ENCODE peak calls at places on chromosomes 4 and X, in eight cellular contexts. Q, V, I, P, X, K, H and A are unnamed samples.

GRCh38 chrX:38305971-38306370 is 21.3 kb downstream of the RPGR start:
- DNase-seq in Q (no peak), V (no peak), I (no peak), P (no peak), X (peak; percentile 7), K (no peak), H (no peak), A (no peak)

GRCh38 chr4:101198741-101199339 is 148.5 kb downstream of the PPP3CA start:
- DNase-seq in Q (no peak), V (no peak), I (no peak), P (no peak), X (no peak), K (no peak), H (no peak), A (no peak)

GRCh38 chr4:41339812-41340809 is 83.4 kb downstream of the UCHL1 start:
- DNase-seq in Q (no peak), V (peak; percentile 34), I (no peak), P (peak; percentile 57), X (peak; percentile 77), K (no peak), H (peak; percentile 64), A (no peak)

GRCh38 chr4:39118034-39118658 is 56.1 kb downstream of the KLHL5 start:
- DNase-seq in Q (no peak), V (no peak), I (no peak), P (no peak), X (no peak), K (no peak), H (no peak), A (no peak)

GRCh38 chr4:126954537-126955291 is 678.0 kb upstream of the INTU start:
- DNase-seq in Q (no peak), V (no peak), I (no peak), P (no peak), X (no peak), K (no peak), H (no peak), A (no peak)

GRCh38 chr4:84496356-84497219 is 2.5 kb downstream of the NKX6-1 start:
- DNase-seq in Q (no peak), V (no peak), I (no peak), P (no peak), X (no peak), K (no peak), H (peak; percentile 58), A (peak; percentile 48)

GRCh38 chrX:8636442-8636841 is 95.5 kb downstream of the ANOS1 start:
- DNase-seq in Q (no peak), V (no peak), I (no peak), P (no peak), X (no peak), K (no peak), H (no peak), A (no peak)

GRCh38 chr4:110394871-110395270 is 81.1 kb upstream of the ENPEP start:
- DNase-seq in Q (no peak), V (no peak), I (no peak), P (no peak), X (no peak), K (no peak), H (no peak), A (no peak)

GRCh38 chr4:153489856-153490558 is 23.8 kb downstream of the TMEM131L start:
- DNase-seq in Q (no peak), V (peak; percentile 59), I (no peak), P (no peak), X (no peak), K (no peak), H (no peak), A (no peak)

DNA sequence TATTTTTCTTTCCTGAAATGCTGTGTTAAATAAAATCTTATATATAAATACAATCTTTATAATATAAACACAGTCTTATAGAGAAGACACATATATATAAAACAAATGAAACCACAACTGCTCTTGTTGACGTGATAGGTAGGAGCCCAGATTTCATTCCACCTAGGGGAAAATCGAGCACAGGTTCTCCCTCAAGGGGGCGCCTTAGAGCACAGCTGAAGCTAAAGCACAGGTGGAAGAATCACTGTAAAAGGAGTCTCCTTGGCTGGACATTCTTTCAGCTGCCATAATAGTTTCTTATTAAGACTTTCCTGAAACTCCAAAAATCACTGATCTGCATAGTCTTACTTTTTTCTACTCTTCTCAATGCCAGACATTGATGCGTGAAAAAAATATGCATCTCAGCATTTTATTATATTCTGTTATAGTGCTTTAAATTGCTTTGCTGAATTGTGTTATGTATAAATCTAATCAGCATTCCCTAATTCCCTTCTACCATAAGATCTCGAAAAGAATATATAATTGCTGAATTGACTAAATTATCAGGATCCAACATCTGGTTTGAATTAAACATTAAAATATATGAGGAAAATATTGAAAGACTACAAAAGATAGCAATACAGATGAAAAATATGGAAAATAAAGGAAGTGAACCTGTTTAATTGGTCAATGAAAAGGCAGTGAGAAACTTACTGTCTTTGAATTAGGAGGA is 25.5 kb upstream of the RXFP1 start:
- DNase-seq in Q (peak; percentile 40), V (no peak), I (no peak), P (no peak), X (peak; percentile 35), K (peak; percentile 20), H (peak; percentile 53), A (peak; percentile 63)
- TF ChIP-seq CTCF in Q (peak; percentile 24), V (peak; percentile 26), I (peak; percentile 22), P (peak; percentile 26), X (peak; percentile 36), K (peak; percentile 16), H (peak; percentile 63), A (peak; percentile 67)

DNA sequence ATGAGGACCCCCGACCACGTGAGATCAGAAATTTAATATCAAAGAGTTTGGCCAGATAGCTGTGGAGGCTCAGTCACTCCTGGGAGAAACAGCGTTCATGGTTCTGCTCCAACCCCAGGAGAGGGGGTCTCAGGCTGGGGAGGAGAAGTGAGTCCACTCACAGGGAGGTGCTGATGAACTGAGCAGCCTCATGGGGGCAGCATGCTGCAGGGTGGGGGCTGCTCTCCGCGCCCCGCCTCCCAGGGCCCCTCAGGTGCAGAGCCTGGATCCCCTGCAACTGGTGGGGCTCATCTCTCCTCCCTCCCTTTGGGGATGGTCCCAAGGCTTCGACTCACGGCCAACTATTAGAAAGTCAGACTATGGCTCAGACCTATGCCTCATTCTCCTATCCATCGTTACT is 26.6 kb upstream of the C4orf50 start:
- DNase-seq in Q (no peak), V (no peak), I (no peak), P (no peak), X (no peak), K (no peak), H (no peak), A (no peak)
- TF ChIP-seq CTCF in Q (no peak), V (no peak), I (no peak), P (no peak), X (no peak), K (no peak), H (peak; percentile 24), A (no peak)

GRCh38 chrX:135977611-135978010 is 3.8 kb upstream of the MMGT1 start:
- DNase-seq in Q (no peak), V (peak; percentile 77), I (no peak), P (no peak), X (no peak), K (no peak), H (no peak), A (no peak)

GRCh38 chrX:135975421-135975820 is 1.6 kb upstream of the MMGT1 start:
- DNase-seq in Q (no peak), V (no peak), I (no peak), P (no peak), X (no peak), K (no peak), H (no peak), A (no peak)

GRCh38 chrX:135974279-135974856 is 580 bp upstream of the MMGT1 start:
- DNase-seq in Q (peak; percentile 54), V (peak; percentile 52), I (peak; percentile 61), P (peak; percentile 24), X (peak; percentile 85), K (peak; percentile 69), H (peak; percentile 84), A (peak; percentile 80)

GRCh38 chrX:135973548-135974278 is at the start of gene MMGT1:
- DNase-seq in Q (peak; percentile 79), V (peak; percentile 77), I (peak; percentile 64), P (peak; percentile 53), X (peak; percentile 90), K (peak; percentile 78), H (peak; percentile 84), A (peak; percentile 78)

DNA sequence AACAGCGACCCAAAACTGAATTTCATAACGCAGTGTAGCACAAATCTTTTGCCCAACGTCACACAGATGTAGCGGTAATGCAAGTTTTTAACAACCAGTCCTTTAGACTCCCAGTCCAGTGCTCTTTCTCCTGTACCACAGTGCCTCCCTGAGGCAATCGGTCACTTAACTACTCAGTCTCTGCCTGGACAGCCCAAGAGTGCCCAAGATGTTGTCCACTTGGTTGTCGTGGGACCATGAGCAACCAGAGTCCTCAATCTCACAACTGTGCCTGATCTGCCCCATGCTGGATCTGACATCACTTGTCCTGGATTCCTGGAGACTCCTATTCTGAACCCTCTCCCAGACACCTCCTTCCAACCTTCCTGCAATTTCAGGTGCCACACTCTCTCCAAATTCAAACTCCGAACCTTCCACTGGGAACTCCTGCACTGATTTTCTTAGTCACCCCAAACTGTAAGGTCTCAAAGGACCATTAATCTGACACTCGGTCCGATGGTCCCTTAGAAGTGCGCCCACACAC is 702 bp downstream of the MMGT1 start:
- DNase-seq in Q (no peak), V (peak; percentile 13), I (no peak), P (no peak), X (peak; percentile 19), K (peak; percentile 22), H (no peak), A (no peak)
- TF ChIP-seq CTCF in Q (no peak), V (no peak), I (no peak), P (peak; percentile 11), X (no peak), K (no peak), H (peak; percentile 17), A (no peak)

GRCh38 chr4:149896428-149896827 is 80.8 kb upstream of the IQCM start:
- DNase-seq in Q (no peak), V (peak; percentile 55), I (no peak), P (no peak), X (peak; percentile 52), K (no peak), H (no peak), A (peak; percentile 31)

GRCh38 chr4:149901128-149901527 is 85.5 kb upstream of the IQCM start:
- DNase-seq in Q (no peak), V (no peak), I (no peak), P (no peak), X (no peak), K (no peak), H (no peak), A (no peak)

GRCh38 chr4:149897784-149898183 is 82.1 kb upstream of the IQCM start:
- DNase-seq in Q (no peak), V (peak; percentile 26), I (no peak), P (peak; percentile 16), X (peak; percentile 23), K (no peak), H (no peak), A (no peak)
- TF ChIP-seq CTCF in Q (peak; percentile 30), V (peak; percentile 59), I (peak; percentile 35), P (peak; percentile 10), X (peak; percentile 70), K (peak; percentile 22), H (peak; percentile 34), A (no peak)

DNA sequence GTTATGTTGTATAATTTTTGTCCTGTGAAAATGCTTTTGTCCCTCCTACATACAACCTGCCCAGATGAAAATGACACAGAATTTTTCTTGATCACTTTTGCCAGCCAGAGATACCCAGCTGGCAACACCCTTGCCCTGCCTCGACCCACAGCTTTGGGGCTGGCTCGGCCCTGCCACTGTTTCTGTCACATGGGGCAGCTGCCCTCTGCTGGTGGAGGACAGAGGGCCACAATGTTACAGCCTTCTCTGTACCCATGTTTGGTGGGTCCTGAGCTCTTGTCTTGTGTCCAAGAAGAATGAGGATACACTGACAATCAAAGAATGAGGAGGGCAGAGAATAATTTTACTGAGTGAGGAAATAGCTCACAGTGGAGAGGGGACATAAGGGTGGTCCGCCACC is 31.1 kb downstream of the BMP15 start:
- DNase-seq in Q (no peak), V (no peak), I (no peak), P (no peak), X (peak; percentile 5), K (no peak), H (peak; percentile 24), A (no peak)
- TF ChIP-seq CTCF in Q (no peak), V (peak; percentile 29), I (no peak), P (peak; percentile 30), X (no peak), K (no peak), H (peak; percentile 58), A (no peak)